ENCODE peak calls at places on chromosomes 16 and 17, in seven cellular contexts. E is GM12865, X is AG04450, W is cardiac muscle cell, V is HepG2, R is HFF-Myc, B is ovary. Y is an unnamed sample.

GRCh38 chr17:58300336-58300735 is 19.6 kb upstream of the MPO start:
- DNase-seq in E (no peak), X (no peak), W (no peak), V (no peak), R (no peak), B (no peak), Y (no peak)

GRCh38 chr16:88452485-88453216 is 429 bp upstream of the ZFPM1 start:
- DNase-seq in E (peak), X (peak), W (peak), V (peak), R (peak), B (peak), Y (peak)

GRCh38 chr17:77842148-77842905 is 116.2 kb upstream of the TNRC6C start:
- DNase-seq in E (no peak), X (no peak), W (no peak), V (no peak), R (no peak), B (no peak), Y (no peak)

GRCh38 chr16:57606147-57606846 is 22.1 kb upstream of the ADGRG1 start:
- DNase-seq in E (no peak), X (no peak), W (no peak), V (no peak), R (no peak), B (no peak), Y (no peak)

GRCh38 chr16:29790949-29791844 is 646 bp downstream of the KIF22 start:
- DNase-seq in E (no peak), X (no peak), W (no peak), V (no peak), R (no peak), B (no peak), Y (peak)

GRCh38 chr16:70294385-70295029 is 4.5 kb upstream of the DDX19B start:
- DNase-seq in E (no peak), X (no peak), W (no peak), V (no peak), R (no peak), B (no peak), Y (no peak)

GRCh38 chr16:84032458-84033178 is 10.0 kb downstream of the SLC38A8 start:
- DNase-seq in E (no peak), X (no peak), W (no peak), V (no peak), R (no peak), B (no peak), Y (no peak)

GRCh38 chr16:64489449-64489848 is 632.4 kb downstream of the CDH11 start:
- DNase-seq in E (no peak), X (no peak), W (no peak), V (no peak), R (no peak), B (no peak), Y (no peak)

GRCh38 chr16:54370653-54371052 is 84.1 kb upstream of the IRX3 start:
- DNase-seq in E (no peak), X (no peak), W (peak), V (no peak), R (no peak), B (no peak), Y (no peak)

DNA sequence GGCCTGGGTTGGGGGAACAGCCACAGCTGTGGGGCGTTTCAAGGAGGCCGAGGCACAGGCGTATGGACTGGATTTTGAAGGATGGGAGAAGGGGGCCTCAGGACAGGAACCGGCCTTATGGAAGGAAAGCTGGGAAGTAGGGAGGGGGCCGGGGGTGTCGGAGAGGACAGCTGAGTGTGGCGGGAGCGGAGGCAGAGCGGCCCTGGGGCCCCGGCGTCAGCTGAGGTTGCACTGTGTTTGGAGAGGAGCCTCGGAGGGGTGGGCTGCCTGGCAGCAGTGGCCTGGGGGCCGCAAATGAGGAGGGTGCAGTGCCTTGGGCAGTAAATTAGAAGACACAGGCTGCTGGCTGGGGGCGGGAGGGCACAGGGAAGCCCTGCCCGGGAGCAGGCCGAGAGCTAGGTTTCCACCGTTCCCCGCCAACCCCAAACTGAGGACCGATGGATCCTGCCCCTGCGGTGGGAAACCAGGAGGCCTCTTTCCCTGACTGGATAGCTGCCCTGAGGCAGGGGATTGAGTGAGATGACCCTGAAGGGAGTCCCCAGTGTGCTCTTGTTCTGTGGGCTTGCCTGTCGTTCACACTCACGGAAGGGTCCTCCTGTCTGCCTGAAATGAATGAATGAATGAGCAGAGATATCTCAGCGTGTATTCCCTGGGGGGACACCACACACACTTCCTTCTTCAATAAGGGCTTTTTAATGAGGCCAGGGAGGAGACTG is 18.5 kb downstream of the FOXJ1 start:
- DNase-seq in E (no peak), X (no peak), W (no peak), V (no peak), R (no peak), B (no peak), Y (no peak)
- H3K4me3 ChIP-seq in E (no peak), X (no peak), W (no peak), V (no peak), R (no peak), B (no peak), Y (no peak)

DNA sequence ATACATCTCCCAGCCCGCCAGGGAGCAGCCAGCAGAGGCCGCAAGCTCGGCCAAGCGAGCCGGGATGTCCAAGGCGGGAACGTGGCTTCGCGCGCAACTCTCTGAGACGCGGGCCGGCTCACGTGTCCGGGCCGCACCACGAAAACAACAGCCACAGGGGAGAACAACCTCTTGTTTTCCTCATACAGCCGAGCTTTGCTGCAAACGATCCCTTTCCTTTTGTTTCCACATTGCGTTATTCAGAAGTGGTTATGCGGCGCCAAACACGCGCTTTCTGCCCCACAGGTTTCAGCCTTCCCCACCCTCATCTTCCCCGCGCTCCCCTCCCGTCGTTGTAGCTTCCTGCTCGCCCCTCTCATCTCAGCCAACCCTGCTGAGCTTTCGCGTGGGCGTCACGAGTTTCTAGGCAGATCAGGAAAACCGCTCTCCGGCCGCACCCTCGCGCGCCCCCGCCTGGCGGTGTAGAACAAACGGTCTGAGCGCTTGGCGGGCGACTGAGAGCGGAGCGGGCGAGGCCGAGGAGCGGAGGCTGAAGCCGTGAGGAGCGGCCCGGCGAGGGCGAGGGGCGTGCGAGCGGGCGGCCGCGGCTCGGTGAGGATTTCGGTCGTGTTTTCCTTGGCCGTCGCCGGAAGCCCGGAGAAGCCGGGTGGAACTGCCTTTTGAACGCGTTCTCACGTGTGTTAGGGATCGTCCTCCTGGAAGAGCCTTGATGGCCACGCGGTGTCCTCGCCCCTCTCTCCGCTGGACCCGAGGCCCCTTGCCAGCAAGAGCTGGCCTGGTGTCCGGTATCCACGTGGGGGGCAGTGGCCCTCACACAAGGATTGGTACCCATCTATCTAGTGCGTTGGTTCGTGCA is 6.6 kb upstream of the SMARCD2 start:
- DNase-seq in E (peak), X (peak), W (peak), V (peak), R (peak), B (peak), Y (peak)
- TF ChIP-seq CTCF in E (peak), X (peak), W (peak), V (peak), R (peak), B (peak), Y (peak)

GRCh38 chr17:981292-981658 is 1.7 kb upstream of the NXN start:
- DNase-seq in E (no peak), X (no peak), W (no peak), V (no peak), R (no peak), B (no peak), Y (no peak)
- H3K4me3 ChIP-seq in E (no peak), X (no peak), W (no peak), V (peak), R (no peak), B (no peak), Y (no peak)

DNA sequence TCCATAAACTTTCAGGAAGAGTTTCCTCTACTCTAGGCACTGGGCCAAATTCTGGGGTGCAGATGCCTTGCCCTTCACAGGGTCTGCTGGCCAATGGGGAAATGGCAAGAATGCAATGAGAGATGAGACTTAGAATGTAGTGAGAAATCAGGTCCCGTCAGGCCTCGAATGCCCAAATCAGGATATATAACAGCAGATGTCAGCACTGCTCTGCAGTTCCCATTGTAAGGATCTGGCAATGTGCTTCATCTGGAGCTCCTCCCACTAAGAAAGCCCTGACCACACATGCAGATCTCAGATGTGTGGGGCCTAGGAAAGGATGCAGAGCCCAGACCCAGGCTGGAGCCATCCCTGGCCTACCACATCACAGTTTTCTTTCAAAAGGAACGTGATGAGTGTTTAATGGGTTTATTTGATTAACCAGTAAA is 13.9 kb upstream of the LPCAT2 start:
- DNase-seq in E (no peak), X (peak), W (peak), V (peak), R (peak), B (peak), Y (peak)
- TF ChIP-seq CTCF in E (no peak), X (peak), W (peak), V (peak), R (peak), B (no peak), Y (peak)

GRCh38 chr17:72976971-72977767 is 115.3 kb downstream of the SLC39A11 start:
- DNase-seq in E (peak), X (peak), W (peak), V (no peak), R (no peak), B (peak), Y (peak)
- H3K4me3 ChIP-seq in E (peak), X (no peak), W (no peak), V (no peak), R (no peak), B (no peak), Y (no peak)

DNA sequence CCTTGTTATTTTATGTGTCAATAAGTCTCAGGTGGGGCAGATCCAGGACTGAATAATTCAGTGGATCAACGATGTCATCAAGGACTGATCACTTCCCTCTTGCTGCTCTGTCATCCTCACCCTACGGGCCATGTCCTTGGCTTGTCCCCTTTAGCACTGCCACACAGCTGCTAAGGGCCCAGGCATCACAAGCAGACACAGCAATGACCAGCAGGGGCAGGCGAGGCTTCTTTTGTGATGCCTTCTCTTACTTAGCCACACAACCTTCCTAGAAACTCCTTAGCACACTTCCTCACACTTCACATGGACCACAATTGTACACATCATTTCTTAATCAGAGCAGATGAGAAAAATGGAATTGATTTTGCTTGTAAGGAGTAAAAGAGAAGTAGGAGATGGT is 356.3 kb upstream of the SOX9 start:
- DNase-seq in E (peak), X (no peak), W (peak), V (peak), R (no peak), B (no peak), Y (no peak)
- TF ChIP-seq CTCF in E (peak), X (peak), W (peak), V (peak), R (peak), B (no peak), Y (peak)

GRCh38 chr16:3022208-3022696 is 1.5 kb downstream of the HCFC1R1 start:
- DNase-seq in E (no peak), X (peak), W (peak), V (peak), R (peak), B (peak), Y (peak)
- H3K4me3 ChIP-seq in E (no peak), X (peak), W (peak), V (peak), R (peak), B (no peak), Y (peak)

DNA sequence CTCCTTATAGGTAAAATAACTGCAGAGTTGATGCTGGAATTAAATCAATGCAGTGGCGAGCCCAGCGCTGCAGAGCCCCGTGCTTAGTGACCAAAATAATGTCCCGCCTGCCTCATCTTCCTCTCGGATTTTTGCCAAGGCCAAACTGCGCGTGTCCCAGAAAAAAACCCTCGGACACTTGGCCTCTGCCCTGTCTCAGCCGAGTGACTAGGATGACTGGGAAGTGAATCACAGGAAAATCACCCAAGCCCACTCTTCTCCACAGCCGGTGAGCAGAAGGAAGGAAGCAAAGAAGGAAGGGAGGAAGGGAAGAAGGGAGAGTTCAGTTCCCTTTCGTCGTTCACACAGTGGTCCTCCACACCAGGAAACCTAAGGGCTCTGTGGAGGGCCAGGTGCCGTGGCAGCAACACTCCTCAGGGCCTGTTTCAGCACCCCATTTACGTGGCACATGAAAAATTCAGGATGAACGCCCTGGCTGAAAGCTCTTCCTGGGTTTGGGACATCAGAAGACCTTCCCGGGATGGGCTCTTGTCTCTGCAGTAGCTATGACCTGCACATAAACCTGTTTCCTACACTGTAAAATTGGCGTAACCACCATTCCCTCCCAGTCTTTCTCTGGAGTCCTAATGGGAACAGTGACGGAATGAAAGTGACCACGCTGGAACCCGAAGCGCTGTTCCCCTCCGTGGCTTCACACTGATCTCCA is 25.4 kb upstream of the HOXB13 start:
- DNase-seq in E (no peak), X (no peak), W (no peak), V (no peak), R (no peak), B (no peak), Y (peak)
- TF ChIP-seq CTCF in E (no peak), X (no peak), W (no peak), V (no peak), R (no peak), B (no peak), Y (no peak)

Y was measured in AG10803.